ENCODE peak calls at places on chromosomes 13 and 19, in eight cellular contexts. L is dorsolateral prefrontal cortex; E is skeletal muscle cell; M is AG10803; C is immature natural killer cell; F is T-cell; K is stimulated activated CD8-positive, alpha-beta memory T cell treated with anti-CD3 and anti-CD28 coated beads, Interleukin-7, amount 100 ng/mL, for 1 hour; U is osteoblast. H is an unnamed sample.
A peak's percentile ranks its signal among the peaks of the same experiment; 100 is the strongest.

GRCh38 chr13:61113140-61113658 is 302.4 kb downstream of the PCDH20 start:
- DNase-seq in L (no peak), E (no peak), M (no peak), C (no peak), F (no peak), K (no peak), U (no peak), H (no peak)

GRCh38 chr13:110475550-110476219 is 85.8 kb downstream of the RAB20 start:
- DNase-seq in L (no peak), E (no peak), M (no peak), C (no peak), F (no peak), K (no peak), U (no peak), H (no peak)

GRCh38 chr19:56566904-56567273 is 379 bp upstream of the ZNF470 start:
- DNase-seq in L (peak; percentile 65), E (no peak), M (no peak), C (no peak), F (no peak), K (no peak), U (peak; percentile 51), H (peak; percentile 25)

GRCh38 chr13:76783798-76784197 is 102.4 kb downstream of the KCTD12 start:
- DNase-seq in L (no peak), E (no peak), M (no peak), C (no peak), F (no peak), K (no peak), U (no peak), H (no peak)

GRCh38 chr13:72204291-72204690 is 337.3 kb upstream of the DACH1 start:
- DNase-seq in L (no peak), E (peak; percentile 17), M (peak; percentile 69), C (no peak), F (no peak), K (no peak), U (no peak), H (no peak)

GRCh38 chr19:45630463-45630862 is 8.7 kb downstream of the EML2 start:
- DNase-seq in L (no peak), E (peak; percentile 75), M (peak; percentile 94), C (no peak), F (no peak), K (no peak), U (peak; percentile 98), H (no peak)

GRCh38 chr19:46076951-46077814 is 36.4 kb upstream of the IGFL4 start:
- DNase-seq in L (peak; percentile 81), E (peak; percentile 24), M (peak; percentile 73), C (no peak), F (no peak), K (no peak), U (peak; percentile 82), H (peak; percentile 69)

GRCh38 chr13:32272021-32272695 is 43.0 kb downstream of the ZAR1L start:
- DNase-seq in L (no peak), E (no peak), M (no peak), C (no peak), F (no peak), K (no peak), U (peak; percentile 54), H (no peak)

GRCh38 chr19:48928164-48929005 is 5.1 kb upstream of the DHDH start:
- DNase-seq in L (no peak), E (no peak), M (no peak), C (no peak), F (no peak), K (no peak), U (peak; percentile 83), H (no peak)

GRCh38 chr19:50896591-50897190 is 14.5 kb downstream of the KLK4 start:
- DNase-seq in L (no peak), E (no peak), M (peak; percentile 24), C (no peak), F (no peak), K (no peak), U (peak; percentile 58), H (no peak)

GRCh38 chr13:25084101-25084500 is 11.8 kb upstream of the PABPC3 start:
- DNase-seq in L (no peak), E (no peak), M (no peak), C (no peak), F (no peak), K (no peak), U (no peak), H (no peak)

GRCh38 chr19:30371960-30372824 is at the start of gene ZNF536:
- DNase-seq in L (peak; percentile 81), E (no peak), M (no peak), C (no peak), F (no peak), K (no peak), U (no peak), H (no peak)

GRCh38 chr13:19852766-19853165 is 10.7 kb downstream of the ZMYM5 start:
- DNase-seq in L (no peak), E (no peak), M (no peak), C (no peak), F (no peak), K (no peak), U (no peak), H (no peak)

GRCh38 chr19:11191273-11191755 is 6.0 kb downstream of the KANK2 start:
- DNase-seq in L (no peak), E (peak; percentile 62), M (peak; percentile 61), C (no peak), F (no peak), K (no peak), U (peak; percentile 99), H (no peak)

GRCh38 chr19:4871711-4872110 is 4.2 kb upstream of the PLIN3 start:
- DNase-seq in L (no peak), E (no peak), M (no peak), C (no peak), F (no peak), K (no peak), U (no peak), H (no peak)

GRCh38 chr13:21402586-21403307 is 56.4 kb downstream of the ZDHHC20 start:
- DNase-seq in L (no peak), E (peak; percentile 25), M (peak; percentile 21), C (no peak), F (no peak), K (no peak), U (peak; percentile 39), H (no peak)

GRCh38 chr19:1873524-1874473 is 10.4 kb upstream of the KLF16 start:
- DNase-seq in L (no peak), E (no peak), M (no peak), C (no peak), F (no peak), K (no peak), U (peak; percentile 74), H (no peak)

H was measured in progenitor cell of endocrine pancreas.